ENCODE peak calls at places on chromosome 11, in nine cellular contexts. S is kidney tubule cell; V is stimulated activated CD8-positive, alpha-beta memory T cell treated with anti-CD3 and anti-CD28 coated beads, Interleukin-15, amount 100 ng/mL, for 4 hours; F is HCT116; W is Kasumi-1; U is fibroblast of pulmonary artery; B is NCI-H2081; D is CD8-positive, alpha-beta memory T cell; L is CD8-positive, alpha-beta T cell. J is an unnamed sample.

GRCh38 chr11:1785749-1786261 is 22.1 kb upstream of the CTSD start:
- DNase-seq in S (no peak), V (no peak), F (no peak), W (no peak), U (no peak), B (no peak), D (no peak), L (no peak), J (no peak)

GRCh38 chr11:70307176-70307575 is 36.7 kb downstream of the PPFIA1 start:
- DNase-seq in S (no peak), V (no peak), F (no peak), W (no peak), U (peak), B (no peak), D (no peak), L (no peak), J (no peak)

GRCh38 chr11:108218455-108218854 is 4.0 kb downstream of the NPAT start:
- DNase-seq in S (no peak), V (no peak), F (no peak), W (no peak), U (no peak), B (no peak), D (no peak), L (no peak), J (no peak)

GRCh38 chr11:17985517-17985916 is 27.3 kb downstream of the SERGEF start:
- DNase-seq in S (peak), V (no peak), F (peak), W (no peak), U (peak), B (no peak), D (no peak), L (no peak), J (no peak)

GRCh38 chr11:58913685-58914084 is 25.6 kb upstream of the GLYATL1 start:
- DNase-seq in S (no peak), V (no peak), F (no peak), W (no peak), U (no peak), B (no peak), D (no peak), L (no peak), J (no peak)

GRCh38 chr11:29214833-29215232 is 802.0 kb downstream of the KCNA4 start:
- DNase-seq in S (no peak), V (no peak), F (no peak), W (no peak), U (peak), B (no peak), D (no peak), L (no peak), J (no peak)

GRCh38 chr11:74388678-74389327 is 9.4 kb downstream of the PGM2L1 start:
- DNase-seq in S (peak), V (peak), F (no peak), W (peak), U (peak), B (peak), D (peak), L (peak), J (peak)

GRCh38 chr11:131229221-131229620 is 141.2 kb upstream of the NTM start:
- DNase-seq in S (no peak), V (no peak), F (no peak), W (no peak), U (no peak), B (no peak), D (no peak), L (no peak), J (no peak)

GRCh38 chr11:114291847-114292680 is 4.1 kb upstream of the NNMT start:
- DNase-seq in S (peak), V (no peak), F (no peak), W (no peak), U (peak), B (no peak), D (no peak), L (no peak), J (no peak)

GRCh38 chr11:8786933-8787332 is 104.3 kb downstream of the RPL27A start:
- DNase-seq in S (no peak), V (no peak), F (no peak), W (no peak), U (peak), B (no peak), D (no peak), L (no peak), J (no peak)

GRCh38 chr11:2416765-2417164 is 16.2 kb downstream of the TSSC4 start:
- DNase-seq in S (no peak), V (no peak), F (no peak), W (no peak), U (no peak), B (no peak), D (no peak), L (no peak), J (no peak)

GRCh38 chr11:8649361-8649760 is 33.1 kb downstream of the TRIM66 start:
- DNase-seq in S (peak), V (no peak), F (no peak), W (no peak), U (peak), B (no peak), D (no peak), L (no peak), J (no peak)

GRCh38 chr11:114110948-114111347 is 51.4 kb downstream of the ZBTB16 start:
- DNase-seq in S (no peak), V (no peak), F (no peak), W (no peak), U (peak), B (no peak), D (no peak), L (no peak), J (no peak)

GRCh38 chr11:67484847-67485311 is 2.1 kb downstream of the AIP start:
- DNase-seq in S (no peak), V (no peak), F (no peak), W (peak), U (no peak), B (no peak), D (peak), L (peak), J (no peak)

GRCh38 chr11:27754035-27755017 is 54.1 kb upstream of the BDNF start:
- DNase-seq in S (peak), V (no peak), F (no peak), W (no peak), U (peak), B (no peak), D (no peak), L (no peak), J (no peak)

GRCh38 chr11:68146704-68147474 is 25.7 kb upstream of the CHKA start:
- DNase-seq in S (peak), V (no peak), F (no peak), W (peak), U (peak), B (peak), D (no peak), L (no peak), J (no peak)

GRCh38 chr11:29343465-29344333 is 673.1 kb downstream of the KCNA4 start:
- DNase-seq in S (peak), V (no peak), F (peak), W (peak), U (peak), B (peak), D (no peak), L (no peak), J (peak)